ENCODE peak calls at places on chromosomes 1 and 21, in five cellular contexts. E is fibroblast of lung, N is neural progenitor cell, T is GM23248, K is keratinocyte. L is an unnamed sample.

GRCh38 chr1:228311091-228311490 is 95.5 kb downstream of the TRIM11 start:
- DNase-seq in E (no peak), T (no peak), K (no peak), N (no peak), L (no peak)

GRCh38 chr1:201614262-201615015 is 75.5 kb downstream of the NAV1 start:
- DNase-seq in K (no peak), T (peak; percentile 59), N (peak; percentile 91), E (no peak), L (no peak)

GRCh38 chr1:198829948-198830347 is 191.1 kb downstream of the PTPRC start:
- DNase-seq in T (peak; percentile 45), E (peak; percentile 40), K (no peak), N (peak; percentile 51), L (no peak)

GRCh38 chr1:79100385-79100784 is 93.9 kb upstream of the ADGRL4 start:
- DNase-seq in K (no peak), E (peak; percentile 92), T (peak; percentile 84), N (no peak), L (peak; percentile 70)

GRCh38 chr1:113142791-113143190 is 69.8 kb downstream of the LRIG2 start:
- DNase-seq in T (peak; percentile 45), E (peak; percentile 84), N (no peak), K (no peak), L (no peak)

GRCh38 chr1:109060707-109061106 is 15.1 kb downstream of the TAF13 start:
- DNase-seq in E (no peak), K (no peak), T (no peak), N (no peak), L (no peak)

GRCh38 chr21:39386194-39386593 is 37.3 kb upstream of the HMGN1 start:
- DNase-seq in E (no peak), T (no peak), K (no peak), N (no peak), L (no peak)

GRCh38 chr1:96979287-96979686 is 257.7 kb downstream of the PTBP2 start:
- DNase-seq in E (peak; percentile 20), K (no peak), N (no peak), T (no peak), L (peak; percentile 21)

GRCh38 chr1:201009967-201010645 is 13.4 kb downstream of the KIF21B start:
- DNase-seq in T (no peak), K (no peak), E (no peak), N (peak; percentile 85), L (no peak)

GRCh38 chr1:232183802-232184201 is 446.1 kb downstream of the SIPA1L2 start:
- DNase-seq in E (no peak), T (no peak), N (no peak), K (no peak), L (no peak)

GRCh38 chr1:172388490-172388889 is 32.0 kb upstream of the C1orf105 start:
- DNase-seq in E (no peak), N (no peak), K (no peak), T (no peak), L (no peak)
- H3K27ac ChIP-seq in E (no peak overlapping the region), N (no peak overlapping the region), K (no peak overlapping the region), T (no peak overlapping the region), L (no peak overlapping the region)

GRCh38 chr1:180235077-180235501 is 5.0 kb downstream of the LHX4 start:
- DNase-seq in K (no peak), N (peak; percentile 70), E (no peak), T (no peak), L (no peak)
- TF ChIP-seq EZH2 in K (no peak), N (peak; percentile 98), E (no peak), T (peak; percentile 67), L (no peak)

DNA sequence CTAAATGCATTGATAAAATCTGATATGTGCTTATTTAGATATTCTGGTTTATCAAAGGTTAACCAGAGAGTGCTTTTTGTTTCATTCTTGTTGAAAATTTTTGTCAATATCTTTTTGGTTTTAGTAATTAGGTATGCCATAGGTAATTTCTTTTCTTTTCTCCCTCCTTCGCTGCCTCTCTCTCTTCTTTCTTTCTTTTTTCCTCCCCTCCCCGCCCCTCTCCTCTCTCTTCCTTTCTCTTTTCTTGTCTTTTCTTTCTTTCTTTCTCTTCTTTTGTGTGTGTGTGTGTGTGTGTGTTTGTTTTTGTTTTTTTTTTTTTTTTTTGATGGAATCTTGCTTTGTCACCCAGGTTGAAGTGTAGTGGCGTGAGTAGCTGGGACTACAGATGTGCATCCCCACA is 14.4 kb upstream of the MACF1 start:
- DNase-seq in K (no peak), E (no peak), T (no peak), N (no peak), L (no peak)
- H3K4me1 ChIP-seq in K (peaks cover 75% of the 10 kb centered on the region), E (peaks cover 35% of the 10 kb centered on the region), T (peaks cover 63% of the 10 kb centered on the region), N (peaks cover 32% of the 10 kb centered on the region), L (peaks cover 70% of the 10 kb centered on the region)

GRCh38 chr1:43653893-43654292 is 3.9 kb downstream of the KDM4A start:
- DNase-seq in N (no peak), K (no peak), E (no peak), T (no peak), L (no peak)
- H3K27ac ChIP-seq in N (no peak overlapping the region), K (no peak overlapping the region), E (no peak overlapping the region), T (no peak overlapping the region), L (no peak overlapping the region)

DNA sequence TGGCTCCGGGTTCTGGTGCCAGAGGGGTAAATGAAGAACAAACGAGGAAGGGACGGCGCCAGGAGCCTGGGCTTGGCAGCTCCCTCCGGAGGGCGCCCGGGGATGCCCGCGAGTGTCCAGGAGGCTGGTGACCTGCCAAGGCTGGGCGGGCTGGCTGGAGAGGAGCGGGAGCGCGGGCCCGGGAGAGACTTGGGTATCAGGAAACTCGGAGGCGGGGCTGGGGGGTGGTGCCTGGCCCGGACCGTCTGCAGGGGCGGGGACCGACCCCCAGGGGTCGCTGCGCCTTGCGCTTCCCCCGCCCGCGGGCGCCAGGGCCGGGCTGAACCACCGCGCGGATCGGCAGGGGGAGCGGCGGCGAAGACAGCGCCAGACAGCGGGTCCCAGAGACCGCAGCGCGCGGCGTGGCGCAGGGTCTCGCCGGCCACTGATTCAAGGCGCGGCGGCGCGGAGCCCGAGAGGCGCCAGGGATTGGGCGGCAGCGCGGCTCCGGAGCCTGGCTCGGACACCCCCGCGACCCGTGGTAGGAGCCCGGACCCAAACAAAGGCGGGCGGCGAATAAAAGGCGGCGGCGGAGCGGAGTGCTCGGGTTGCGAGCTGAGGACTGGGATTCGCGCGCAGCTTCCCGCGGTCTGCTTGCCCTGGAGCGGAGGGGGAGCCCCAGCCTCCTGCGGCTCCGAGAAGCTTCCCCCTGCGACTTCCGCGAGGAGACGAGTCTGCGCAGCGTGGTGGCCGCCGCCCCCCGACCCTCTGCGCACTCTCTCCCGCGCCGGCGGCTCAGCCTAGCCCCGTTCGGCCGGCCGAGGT is at the start of gene DISP3:
- DNase-seq in T (peak; percentile 57), K (no peak), N (peak; percentile 96), E (peak; percentile 46), L (no peak)
- TF ChIP-seq EZH2 in T (no peak), K (no peak), N (peak; percentile 9), E (no peak), L (no peak)

GRCh38 chr1:206082831-206083695 is 30.1 kb downstream of the RHEX start:
- DNase-seq in E (no peak), T (no peak), N (no peak), K (no peak), L (no peak)

GRCh38 chr1:206080421-206080820 is 27.4 kb downstream of the RHEX start:
- DNase-seq in K (no peak), E (no peak), N (no peak), T (no peak), L (no peak)

GRCh38 chr1:206083750-206084149 is 30.8 kb downstream of the RHEX start:
- DNase-seq in K (no peak), T (no peak), N (no peak), E (no peak), L (no peak)

GRCh38 chr1:206079130-206079529 is 26.2 kb downstream of the RHEX start:
- DNase-seq in N (no peak), E (no peak), T (no peak), K (no peak), L (no peak)

DNA sequence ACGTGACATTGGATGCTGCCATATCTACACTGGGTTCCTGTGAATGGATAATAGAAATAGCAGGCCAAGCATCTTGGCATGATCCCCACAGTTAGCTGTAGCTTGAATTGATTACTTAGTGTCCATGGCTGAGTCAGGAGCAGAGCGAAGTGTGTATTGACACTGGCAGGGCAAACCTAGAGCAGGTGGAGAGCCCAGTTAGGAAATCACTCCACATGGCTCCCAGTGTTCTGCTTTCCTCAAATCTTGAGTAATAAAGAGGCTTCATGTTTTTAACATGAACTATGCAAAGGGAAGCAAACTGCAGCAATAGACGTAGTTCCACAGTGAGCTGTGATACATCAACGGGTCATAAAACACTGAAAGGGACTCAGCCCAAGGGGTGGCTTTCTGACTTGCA is 28.8 kb downstream of the RHEX start:
- DNase-seq in K (no peak), E (no peak), T (no peak), N (no peak), L (no peak)
- H3K4me1 ChIP-seq in K (peaks cover 2% of the 10 kb centered on the region), E (no peaks in the 10 kb centered on the region), T (no peaks in the 10 kb centered on the region), N (no peaks in the 10 kb centered on the region), L (no peaks in the 10 kb centered on the region)

GRCh38 chr1:12464627-12465056 is 153.4 kb downstream of the DHRS3 start:
- DNase-seq in T (peak; percentile 94), K (no peak), N (no peak), E (peak; percentile 99), L (peak; percentile 55)
- H3K27ac ChIP-seq in T (peak overlapping the region; percentile 85), K (no peak overlapping the region), N (no peak overlapping the region), E (peak overlapping the region; percentile 46), L (no peak overlapping the region)